ENCODE peak calls at places on chromosomes 12 and 14, in ten cellular contexts. One of them, this sample, is unnamed.

GRCh38 chr12:97276198-97276580 is 186.4 kb upstream of the RMST start:
- DNase-seq in stomach: no peak
- DNase-seq in adrenal gland: no peak
- DNase-seq in mammary epithelial cell: no peak
- DNase-seq in upper lobe of right lung: no peak
- DNase-seq in BE2C: no peak
- DNase-seq in dorsolateral prefrontal cortex: no peak
- DNase-seq in Peyer's patch: no peak
- DNase-seq in left ventricle myocardium inferior: no peak
- DNase-seq in neural progenitor cell: peak; percentile 94
- DNase-seq in this sample: no peak

GRCh38 chr14:76450476-76450875 is 74.5 kb downstream of the ESRRB start:
- DNase-seq in upper lobe of right lung: no peak
- DNase-seq in neural progenitor cell: no peak
- DNase-seq in dorsolateral prefrontal cortex: no peak
- DNase-seq in BE2C: no peak
- DNase-seq in stomach: no peak
- DNase-seq in Peyer's patch: no peak
- DNase-seq in left ventricle myocardium inferior: no peak
- DNase-seq in mammary epithelial cell: no peak
- DNase-seq in adrenal gland: no peak
- DNase-seq in this sample: no peak

GRCh38 chr12:113462117-113462774 is 9.4 kb downstream of the LHX5 start:
- DNase-seq in mammary epithelial cell: peak; percentile 57
- DNase-seq in stomach: peak; percentile 82
- DNase-seq in upper lobe of right lung: peak; percentile 89
- DNase-seq in adrenal gland: peak; percentile 79
- DNase-seq in left ventricle myocardium inferior: peak; percentile 82
- DNase-seq in neural progenitor cell: peak; percentile 90
- DNase-seq in BE2C: peak; percentile 89
- DNase-seq in Peyer's patch: peak; percentile 89
- DNase-seq in dorsolateral prefrontal cortex: peak; percentile 54
- DNase-seq in this sample: peak; percentile 19

GRCh38 chr12:130119241-130119861 is 42.9 kb upstream of the FZD10 start:
- DNase-seq in BE2C: no peak
- DNase-seq in Peyer's patch: no peak
- DNase-seq in dorsolateral prefrontal cortex: no peak
- DNase-seq in neural progenitor cell: no peak
- DNase-seq in stomach: no peak
- DNase-seq in left ventricle myocardium inferior: no peak
- DNase-seq in mammary epithelial cell: no peak
- DNase-seq in adrenal gland: no peak
- DNase-seq in upper lobe of right lung: no peak
- DNase-seq in this sample: no peak

GRCh38 chr14:65847065-65847847 is 434.7 kb downstream of the FUT8 start:
- DNase-seq in BE2C: no peak
- DNase-seq in upper lobe of right lung: no peak
- DNase-seq in neural progenitor cell: no peak
- DNase-seq in stomach: no peak
- DNase-seq in dorsolateral prefrontal cortex: no peak
- DNase-seq in adrenal gland: no peak
- DNase-seq in mammary epithelial cell: no peak
- DNase-seq in left ventricle myocardium inferior: no peak
- DNase-seq in Peyer's patch: peak; percentile 83
- DNase-seq in this sample: no peak

GRCh38 chr12:65741662-65742480 is 82.4 kb upstream of the HMGA2 start:
- DNase-seq in adrenal gland: no peak
- DNase-seq in stomach: no peak
- DNase-seq in BE2C: no peak
- DNase-seq in Peyer's patch: no peak
- DNase-seq in neural progenitor cell: peak; percentile 70
- DNase-seq in dorsolateral prefrontal cortex: no peak
- DNase-seq in mammary epithelial cell: no peak
- DNase-seq in upper lobe of right lung: no peak
- DNase-seq in left ventricle myocardium inferior: peak; percentile 26
- DNase-seq in this sample: no peak

GRCh38 chr12:118052324-118053070 is 8.5 kb downstream of the WSB2 start:
- DNase-seq in stomach: peak; percentile 81
- DNase-seq in BE2C: no peak
- DNase-seq in Peyer's patch: peak; percentile 87
- DNase-seq in mammary epithelial cell: peak; percentile 97
- DNase-seq in adrenal gland: peak; percentile 79
- DNase-seq in upper lobe of right lung: peak; percentile 69
- DNase-seq in left ventricle myocardium inferior: peak; percentile 72
- DNase-seq in dorsolateral prefrontal cortex: peak; percentile 58
- DNase-seq in neural progenitor cell: no peak
- DNase-seq in this sample: peak; percentile 94

GRCh38 chr14:90381999-90382451 is 14.8 kb upstream of the CALM1 start:
- DNase-seq in mammary epithelial cell: no peak
- DNase-seq in stomach: peak; percentile 73
- DNase-seq in BE2C: peak; percentile 45
- DNase-seq in left ventricle myocardium inferior: no peak
- DNase-seq in neural progenitor cell: peak; percentile 45
- DNase-seq in adrenal gland: peak; percentile 46
- DNase-seq in upper lobe of right lung: peak; percentile 77
- DNase-seq in dorsolateral prefrontal cortex: peak; percentile 29
- DNase-seq in Peyer's patch: peak; percentile 92
- DNase-seq in this sample: no peak

GRCh38 chr12:65879878-65880277 is 55.6 kb downstream of the HMGA2 start:
- DNase-seq in left ventricle myocardium inferior: no peak
- DNase-seq in BE2C: no peak
- DNase-seq in neural progenitor cell: no peak
- DNase-seq in stomach: no peak
- DNase-seq in dorsolateral prefrontal cortex: no peak
- DNase-seq in Peyer's patch: no peak
- DNase-seq in adrenal gland: no peak
- DNase-seq in mammary epithelial cell: peak; percentile 66
- DNase-seq in upper lobe of right lung: no peak
- DNase-seq in this sample: no peak

GRCh38 chr12:76470028-76470939 is 89.3 kb downstream of the OSBPL8 start:
- DNase-seq in stomach: no peak
- DNase-seq in mammary epithelial cell: peak; percentile 79
- DNase-seq in dorsolateral prefrontal cortex: peak; percentile 35
- DNase-seq in Peyer's patch: no peak
- DNase-seq in adrenal gland: no peak
- DNase-seq in BE2C: no peak
- DNase-seq in left ventricle myocardium inferior: no peak
- DNase-seq in neural progenitor cell: no peak
- DNase-seq in upper lobe of right lung: no peak
- DNase-seq in this sample: peak; percentile 74

GRCh38 chr12:9928607-9929006 is 3.6 kb downstream of the CLEC2A start:
- DNase-seq in Peyer's patch: no peak
- DNase-seq in neural progenitor cell: no peak
- DNase-seq in stomach: no peak
- DNase-seq in upper lobe of right lung: no peak
- DNase-seq in dorsolateral prefrontal cortex: no peak
- DNase-seq in BE2C: no peak
- DNase-seq in left ventricle myocardium inferior: no peak
- DNase-seq in mammary epithelial cell: no peak
- DNase-seq in adrenal gland: no peak
- DNase-seq in this sample: no peak

DNA sequence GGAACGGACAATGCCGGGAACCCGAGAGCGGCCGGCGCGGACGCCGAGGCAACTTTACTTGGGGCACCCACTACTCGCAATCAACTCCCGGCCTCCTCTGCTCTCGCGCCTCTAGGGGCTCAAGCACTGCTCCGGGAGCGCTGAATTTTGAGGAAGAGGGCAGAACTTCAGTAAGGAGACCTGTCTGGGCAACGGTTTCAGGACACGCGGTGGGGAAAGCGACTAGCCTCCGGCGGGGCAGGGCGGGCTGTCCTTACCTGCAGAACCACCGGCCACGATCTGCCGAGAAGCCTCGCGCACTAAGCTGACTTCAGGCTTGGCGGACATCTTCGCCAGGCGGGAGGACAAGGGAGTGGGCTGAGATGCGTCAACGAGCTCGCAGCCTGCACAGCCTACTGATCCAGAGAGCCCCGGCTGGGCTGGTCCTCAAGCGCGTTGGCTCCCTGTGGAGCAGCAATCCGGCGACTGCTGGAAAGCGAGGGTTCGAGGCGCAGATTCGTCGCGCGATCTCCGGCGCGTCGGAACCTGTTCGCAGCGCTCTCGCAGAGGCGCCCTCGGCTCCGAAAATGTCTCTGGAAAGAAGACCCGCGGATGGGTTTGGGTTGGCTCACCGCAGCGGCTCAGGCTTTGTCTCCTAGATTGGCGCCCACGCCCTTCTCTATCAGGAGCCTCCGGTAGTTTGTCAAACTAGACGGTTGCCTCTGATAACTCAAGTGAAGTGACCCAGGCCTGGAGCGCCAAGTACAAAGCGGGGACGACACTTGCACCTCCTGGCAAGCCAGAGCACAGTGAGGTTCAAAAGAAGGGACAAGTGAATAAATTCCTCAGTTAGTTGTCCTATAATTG is at the start of gene SLC25A21:
- DNase-seq in neural progenitor cell: peak; percentile 85
- DNase-seq in BE2C: no peak
- DNase-seq in stomach: peak; percentile 77
- DNase-seq in Peyer's patch: peak; percentile 74
- DNase-seq in adrenal gland: peak; percentile 70
- DNase-seq in dorsolateral prefrontal cortex: peak; percentile 80
- DNase-seq in upper lobe of right lung: peak; percentile 90
- DNase-seq in mammary epithelial cell: peak; percentile 85
- DNase-seq in left ventricle myocardium inferior: peak; percentile 71
- DNase-seq in this sample: peak; percentile 35
- TF ChIP-seq CTCF in neural progenitor cell: no peak
- TF ChIP-seq CTCF in BE2C: no peak
- TF ChIP-seq CTCF in stomach: no peak
- TF ChIP-seq CTCF in Peyer's patch: no peak
- TF ChIP-seq CTCF in adrenal gland: no peak
- TF ChIP-seq CTCF in dorsolateral prefrontal cortex: peak; percentile 8
- TF ChIP-seq CTCF in upper lobe of right lung: no peak
- TF ChIP-seq CTCF in mammary epithelial cell: peak; percentile 6
- TF ChIP-seq CTCF in left ventricle myocardium inferior: peak; percentile 31
- TF ChIP-seq CTCF in this sample: no peak

GRCh38 chr14:100159865-100160533 is 554 bp upstream of the DEGS2 start:
- DNase-seq in neural progenitor cell: peak; percentile 46
- DNase-seq in adrenal gland: no peak
- DNase-seq in upper lobe of right lung: no peak
- DNase-seq in stomach: no peak
- DNase-seq in BE2C: no peak
- DNase-seq in mammary epithelial cell: no peak
- DNase-seq in dorsolateral prefrontal cortex: no peak
- DNase-seq in left ventricle myocardium inferior: no peak
- DNase-seq in Peyer's patch: no peak
- DNase-seq in this sample: no peak

GRCh38 chr14:100158566-100159106 is 809 bp downstream of the DEGS2 start:
- DNase-seq in stomach: no peak
- DNase-seq in left ventricle myocardium inferior: no peak
- DNase-seq in neural progenitor cell: peak; percentile 44
- DNase-seq in upper lobe of right lung: no peak
- DNase-seq in adrenal gland: no peak
- DNase-seq in Peyer's patch: peak; percentile 54
- DNase-seq in dorsolateral prefrontal cortex: no peak
- DNase-seq in mammary epithelial cell: no peak
- DNase-seq in BE2C: no peak
- DNase-seq in this sample: no peak

GRCh38 chr14:100159107-100159864 is at the start of gene DEGS2:
- DNase-seq in adrenal gland: no peak
- DNase-seq in BE2C: no peak
- DNase-seq in mammary epithelial cell: no peak
- DNase-seq in left ventricle myocardium inferior: no peak
- DNase-seq in dorsolateral prefrontal cortex: no peak
- DNase-seq in stomach: peak; percentile 85
- DNase-seq in Peyer's patch: peak; percentile 89
- DNase-seq in neural progenitor cell: peak; percentile 77
- DNase-seq in upper lobe of right lung: peak; percentile 85
- DNase-seq in this sample: no peak

GRCh38 chr14:100156776-100157175 is 2.7 kb downstream of the DEGS2 start:
- DNase-seq in stomach: no peak
- DNase-seq in BE2C: no peak
- DNase-seq in neural progenitor cell: no peak
- DNase-seq in left ventricle myocardium inferior: no peak
- DNase-seq in dorsolateral prefrontal cortex: no peak
- DNase-seq in adrenal gland: no peak
- DNase-seq in upper lobe of right lung: no peak
- DNase-seq in Peyer's patch: peak; percentile 49
- DNase-seq in mammary epithelial cell: no peak
- DNase-seq in this sample: no peak

GRCh38 chr14:100160534-100160916 is 1.1 kb upstream of the DEGS2 start:
- DNase-seq in stomach: no peak
- DNase-seq in dorsolateral prefrontal cortex: no peak
- DNase-seq in adrenal gland: no peak
- DNase-seq in Peyer's patch: no peak
- DNase-seq in upper lobe of right lung: no peak
- DNase-seq in BE2C: no peak
- DNase-seq in neural progenitor cell: no peak
- DNase-seq in mammary epithelial cell: no peak
- DNase-seq in left ventricle myocardium inferior: no peak
- DNase-seq in this sample: no peak
- H3K27me3 ChIP-seq in stomach: peaks cover 49% of the 10 kb centered on the region
- H3K27me3 ChIP-seq in dorsolateral prefrontal cortex: peaks cover 19% of the 10 kb centered on the region
- H3K27me3 ChIP-seq in adrenal gland: peaks cover 31% of the 10 kb centered on the region
- H3K27me3 ChIP-seq in Peyer's patch: no peaks in the 10 kb centered on the region
- H3K27me3 ChIP-seq in upper lobe of right lung: peaks cover 26% of the 10 kb centered on the region
- H3K27me3 ChIP-seq in BE2C: peaks cover 30% of the 10 kb centered on the region
- H3K27me3 ChIP-seq in neural progenitor cell: peaks cover 95% of the 10 kb centered on the region
- H3K27me3 ChIP-seq in mammary epithelial cell: peaks cover 5% of the 10 kb centered on the region
- H3K27me3 ChIP-seq in left ventricle myocardium inferior: peaks cover 74% of the 10 kb centered on the region
- H3K27me3 ChIP-seq in this sample: peaks cover 47% of the 10 kb centered on the region

GRCh38 chr14:44149597-44149996 is 357.5 kb downstream of the FSCB start:
- DNase-seq in left ventricle myocardium inferior: no peak
- DNase-seq in neural progenitor cell: peak; percentile 77
- DNase-seq in upper lobe of right lung: no peak
- DNase-seq in stomach: no peak
- DNase-seq in dorsolateral prefrontal cortex: no peak
- DNase-seq in Peyer's patch: no peak
- DNase-seq in BE2C: peak; percentile 8
- DNase-seq in adrenal gland: no peak
- DNase-seq in mammary epithelial cell: peak; percentile 28
- DNase-seq in this sample: peak; percentile 12
- TF ChIP-seq CTCF in left ventricle myocardium inferior: no peak
- TF ChIP-seq CTCF in neural progenitor cell: peak; percentile 77
- TF ChIP-seq CTCF in upper lobe of right lung: no peak
- TF ChIP-seq CTCF in stomach: no peak
- TF ChIP-seq CTCF in dorsolateral prefrontal cortex: no peak
- TF ChIP-seq CTCF in Peyer's patch: peak; percentile 32
- TF ChIP-seq CTCF in BE2C: peak; percentile 31
- TF ChIP-seq CTCF in adrenal gland: no peak
- TF ChIP-seq CTCF in mammary epithelial cell: peak; percentile 23
- TF ChIP-seq CTCF in this sample: peak; percentile 68

GRCh38 chr12:93592641-93593396 is 20.3 kb downstream of the SOCS2 start:
- DNase-seq in Peyer's patch: no peak
- DNase-seq in neural progenitor cell: no peak
- DNase-seq in mammary epithelial cell: no peak
- DNase-seq in stomach: no peak
- DNase-seq in upper lobe of right lung: no peak
- DNase-seq in adrenal gland: no peak
- DNase-seq in dorsolateral prefrontal cortex: no peak
- DNase-seq in left ventricle myocardium inferior: no peak
- DNase-seq in BE2C: no peak
- DNase-seq in this sample: no peak
- H3K27me3 ChIP-seq in Peyer's patch: no peaks in the 10 kb centered on the region
- H3K27me3 ChIP-seq in neural progenitor cell: peaks cover 43% of the 10 kb centered on the region
- H3K27me3 ChIP-seq in mammary epithelial cell: no peaks in the 10 kb centered on the region
- H3K27me3 ChIP-seq in stomach: no peaks in the 10 kb centered on the region
- H3K27me3 ChIP-seq in upper lobe of right lung: no peaks in the 10 kb centered on the region
- H3K27me3 ChIP-seq in adrenal gland: no peaks in the 10 kb centered on the region
- H3K27me3 ChIP-seq in dorsolateral prefrontal cortex: peaks cover 11% of the 10 kb centered on the region
- H3K27me3 ChIP-seq in left ventricle myocardium inferior: no peaks in the 10 kb centered on the region
- H3K27me3 ChIP-seq in BE2C: peaks cover 45% of the 10 kb centered on the region
- H3K27me3 ChIP-seq in this sample: no peaks in the 10 kb centered on the region

This sample was measured in kidney epithelial cell.